ENCODE peak calls at places on chromosomes 16 and 17, in six cellular contexts. W is activated T-helper 1 cell treated with anti-CD3 and anti-CD28 coated beads, Interleukin-2, amount 50 U/mL, for 16 hours; Z is Daoy; G is T1000; J is nephron progenitor cell; E is activated CD4-positive, alpha-beta memory T cell treated with anti-CD3 and anti-CD28 coated beads, Interleukin-2, amount 10 ng/mL, durations not matched to agents 7 days and 5 days. I is an unnamed sample.

GRCh38 chr17:16361874-16362273 is 8.6 kb upstream of the CENPV start:
- DNase-seq in Z (no peak), G (no peak), E (no peak), W (no peak), J (no peak), I (no peak)

GRCh38 chr16:55225972-55226542 is 97.9 kb upstream of the IRX6 start:
- DNase-seq in E (no peak), W (no peak), Z (peak; percentile 17), J (no peak), G (no peak), I (no peak)

GRCh38 chr17:7266784-7267183 is 4.5 kb upstream of the CLDN7 start:
- DNase-seq in J (no peak), W (no peak), Z (no peak), G (no peak), E (no peak), I (no peak)

GRCh38 chr16:88792078-88792550 is 7.1 kb upstream of the PIEZO1 start:
- DNase-seq in J (peak; percentile 2), G (peak; percentile 21), W (no peak), E (no peak), Z (peak; percentile 77), I (no peak)

GRCh38 chr16:54633943-54634362 is 296.7 kb upstream of the IRX5 start:
- DNase-seq in W (no peak), E (no peak), Z (peak; percentile 35), J (peak; percentile 24), G (no peak), I (no peak)

GRCh38 chr17:859461-860195 is 77.5 kb downstream of the MRM3 start:
- DNase-seq in W (no peak), E (no peak), Z (no peak), G (no peak), J (no peak), I (peak; percentile 66)

GRCh38 chr16:21501869-21502667 is 97.3 kb upstream of the METTL9 start:
- DNase-seq in G (peak; percentile 98), Z (peak; percentile 94), W (peak; percentile 68), E (peak; percentile 92), J (peak; percentile 97), I (peak; percentile 93)

GRCh38 chr17:11340798-11341197 is 99.8 kb downstream of the SHISA6 start:
- DNase-seq in E (no peak), W (no peak), J (no peak), Z (no peak), G (no peak), I (no peak)

GRCh38 chr16:424033-424622 is 1.3 kb upstream of the RAB11FIP3 start:
- DNase-seq in G (peak; percentile 76), J (no peak), W (no peak), Z (peak; percentile 91), E (no peak), I (no peak)

GRCh38 chr17:14019186-14019956 is 49.9 kb upstream of the COX10 start:
- DNase-seq in J (no peak), G (no peak), E (peak; percentile 33), Z (peak; percentile 51), W (no peak), I (no peak)

GRCh38 chr16:89040391-89040790 is 53.3 kb upstream of the ACSF3 start:
- DNase-seq in Z (no peak), W (no peak), E (no peak), J (peak; percentile 1), G (no peak), I (no peak)

GRCh38 chr17:28407130-28407973 is 1.3 kb upstream of the SLC46A1 start:
- DNase-seq in E (no peak), J (no peak), W (no peak), Z (no peak), G (no peak), I (no peak)

GRCh38 chr16:59459811-59460210 is 725.7 kb upstream of the GOT2 start:
- DNase-seq in G (no peak), E (no peak), W (no peak), J (no peak), Z (no peak), I (no peak)

GRCh38 chr17:75524971-75525805 is at the start of gene LLGL2:
- DNase-seq in J (peak; percentile 80), Z (peak; percentile 85), E (peak; percentile 87), G (peak; percentile 31), W (peak; percentile 67), I (peak; percentile 74)

GRCh38 chr17:8628609-8629169 is 1.8 kb downstream of the MYH10 start:
- DNase-seq in W (no peak), G (no peak), J (no peak), Z (no peak), E (no peak), I (peak; percentile 57)

GRCh38 chr16:3642397-3643094 is 11.9 kb upstream of the DNASE1 start:
- DNase-seq in G (no peak), J (peak; percentile 30), Z (peak; percentile 37), E (peak; percentile 10), W (no peak), I (peak; percentile 45)

GRCh38 chr16:5709889-5710288 is 612.3 kb upstream of the EEF2KMT start:
- DNase-seq in E (no peak), G (no peak), W (no peak), Z (no peak), J (peak; percentile 83), I (no peak)

GRCh38 chr16:86905302-86905701 is 327.0 kb downstream of the FOXL1 start:
- DNase-seq in G (no peak), E (no peak), W (no peak), J (no peak), Z (no peak), I (no peak)

GRCh38 chr16:5615868-5616642 is 518.5 kb upstream of the EEF2KMT start:
- DNase-seq in E (peak; percentile 29), Z (peak; percentile 3), W (no peak), G (no peak), J (peak; percentile 82), I (peak; percentile 93)

GRCh38 chr16:84992700-84993075 is 18.6 kb downstream of the ZDHHC7 start:
- DNase-seq in G (no peak), E (no peak), W (no peak), J (no peak), Z (no peak), I (no peak)

GRCh38 chr16:68909099-68909733 is 65.9 kb downstream of the TANGO6 start:
- DNase-seq in Z (no peak), G (no peak), J (no peak), E (no peak), W (no peak), I (peak; percentile 32)

GRCh38 chr17:60040843-60041242 is 37.9 kb downstream of the HEATR6 start:
- DNase-seq in Z (no peak), J (no peak), W (no peak), G (no peak), E (no peak), I (no peak)

GRCh38 chr16:30185683-30186421 is 2.5 kb downstream of the CORO1A start:
- DNase-seq in G (no peak), E (peak; percentile 92), Z (peak; percentile 8), J (no peak), W (peak; percentile 64), I (no peak)

GRCh38 chr17:58337600-58338453 is 9.2 kb upstream of the TSPOAP1 start:
- DNase-seq in E (peak; percentile 96), W (peak; percentile 75), Z (peak; percentile 87), G (no peak), J (peak; percentile 68), I (peak; percentile 47)

GRCh38 chr17:61583242-61583641 is 7.8 kb downstream of the NACA2 start:
- DNase-seq in G (no peak), Z (peak; percentile 25), J (no peak), W (no peak), E (no peak), I (no peak)

GRCh38 chr17:77458202-77459017 is 317.6 kb downstream of the SEC14L1 start:
- DNase-seq in W (no peak), E (no peak), Z (no peak), J (no peak), G (no peak), I (no peak)

GRCh38 chr16:89119161-89119621 is 25.5 kb downstream of the ACSF3 start:
- DNase-seq in G (no peak), J (no peak), Z (no peak), E (no peak), W (no peak), I (no peak)

I was measured in retina.